ENCODE peak calls at places on chromosome 18, in four cellular contexts. U is HepG2, I is psoas muscle, A is mucosa of descending colon. G is an unnamed sample.

GRCh38 chr18:8979258-8979988 is 123.1 kb upstream of the NDUFV2 start:
- ATAC-seq in I (no peak), A (no peak), U (no peak), G (no peak)

GRCh38 chr18:2191180-2191790 is 380.0 kb downstream of the METTL4 start:
- ATAC-seq in A (no peak), U (no peak), I (no peak), G (peak; percentile 37)

GRCh38 chr18:8933714-8934284 is 168.7 kb upstream of the NDUFV2 start:
- ATAC-seq in I (no peak), A (peak; percentile 51), U (no peak), G (no peak)

GRCh38 chr18:13232060-13232917 is 13.7 kb downstream of the LDLRAD4 start:
- ATAC-seq in U (no peak), A (no peak), I (peak; percentile 67), G (no peak)

GRCh38 chr18:26479065-26479685 is 69.2 kb downstream of the KCTD1 start:
- ATAC-seq in A (no peak), U (no peak), I (peak; percentile 19), G (no peak)

GRCh38 chr18:5057348-5058012 is 139.6 kb downstream of the AKAIN1 start:
- ATAC-seq in A (peak; percentile 83), U (peak; percentile 89), I (no peak), G (peak; percentile 60)

GRCh38 chr18:14971461-14972185 is 223.7 kb downstream of the ANKRD30B start:
- ATAC-seq in A (no peak), I (peak; percentile 77), U (no peak), G (no peak)

GRCh38 chr18:54948350-54948837 is 10.9 kb downstream of the CCDC68 start:
- ATAC-seq in I (no peak), A (peak; percentile 50), U (peak; percentile 90), G (no peak)

GRCh38 chr18:58386780-58387179 is 242.1 kb downstream of the ALPK2 start:
- ATAC-seq in A (no peak), U (no peak), I (no peak), G (no peak)

GRCh38 chr18:35131387-35132283 is 90.4 kb downstream of the MAPRE2 start:
- ATAC-seq in I (peak; percentile 78), A (no peak), U (no peak), G (peak; percentile 28)

GRCh38 chr18:61755553-61755952 is 137.3 kb downstream of the RNF152 start:
- ATAC-seq in I (no peak), U (no peak), A (no peak), G (no peak)

GRCh38 chr18:24727685-24728084 is 267.2 kb downstream of the HRH4 start:
- ATAC-seq in U (no peak), A (no peak), I (no peak), G (no peak)

GRCh38 chr18:47143899-47144485 is 6.3 kb downstream of the HDHD2 start:
- ATAC-seq in I (no peak), A (no peak), U (no peak), G (no peak)

GRCh38 chr18:28159055-28159454 is 17.9 kb downstream of the CDH2 start:
- ATAC-seq in A (no peak), U (no peak), I (no peak), G (no peak)

GRCh38 chr18:31553800-31554199 is 37.9 kb upstream of the TTR start:
- ATAC-seq in I (no peak), U (no peak), A (no peak), G (no peak)

GRCh38 chr18:49521251-49521650 is 34.2 kb upstream of the C18orf32 start:
- ATAC-seq in U (no peak), A (no peak), I (no peak), G (no peak)

GRCh38 chr18:77068321-77068841 is 64.2 kb downstream of the MBP start:
- ATAC-seq in U (no peak), A (peak; percentile 54), I (no peak), G (no peak)

GRCh38 chr18:62388855-62389760 is 64.0 kb downstream of the TNFRSF11A start:
- ATAC-seq in U (peak; percentile 90), A (peak; percentile 67), I (no peak), G (peak; percentile 82)

GRCh38 chr18:80130555-80130954 is 21.5 kb downstream of the ADNP2 start:
- ATAC-seq in U (no peak), I (no peak), A (no peak), G (no peak)

GRCh38 chr18:11587846-11588245 is 21.6 kb upstream of the SLC35G4 start:
- ATAC-seq in A (no peak), U (no peak), I (no peak), G (no peak)

G was measured in esophagus mucosa.